ENCODE peak calls at places on chromosome 20, in nine cellular contexts. One of them, this sample, is unnamed.

GRCh38 chr20:37333130-37333847 is 12.7 kb upstream of the SRC start:
- DNase-seq in stomach: no peak
- DNase-seq in heart left ventricle: no peak
- DNase-seq in IMR-90: no peak
- DNase-seq in uterus: no peak
- DNase-seq in CD4-positive, alpha-beta T cell: no peak
- DNase-seq in thoracic aorta: no peak
- DNase-seq in psoas muscle: no peak
- DNase-seq in tibial nerve: no peak
- DNase-seq in this sample: no peak

GRCh38 chr20:44959082-44959895 is 908 bp downstream of the TOMM34 start:
- DNase-seq in stomach: no peak
- DNase-seq in heart left ventricle: no peak
- DNase-seq in IMR-90: peak
- DNase-seq in uterus: no peak
- DNase-seq in CD4-positive, alpha-beta T cell: no peak
- DNase-seq in thoracic aorta: peak
- DNase-seq in psoas muscle: no peak
- DNase-seq in tibial nerve: peak
- DNase-seq in this sample: peak

GRCh38 chr20:17796096-17796563 is 96.4 kb downstream of the BANF2 start:
- DNase-seq in stomach: peak
- DNase-seq in heart left ventricle: peak
- DNase-seq in IMR-90: peak
- DNase-seq in uterus: peak
- DNase-seq in CD4-positive, alpha-beta T cell: no peak
- DNase-seq in thoracic aorta: peak
- DNase-seq in psoas muscle: peak
- DNase-seq in tibial nerve: peak
- DNase-seq in this sample: no peak

GRCh38 chr20:4585104-4585753 is 136.5 kb upstream of the PRND start:
- DNase-seq in stomach: no peak
- DNase-seq in heart left ventricle: no peak
- DNase-seq in IMR-90: peak
- DNase-seq in uterus: no peak
- DNase-seq in CD4-positive, alpha-beta T cell: no peak
- DNase-seq in thoracic aorta: no peak
- DNase-seq in psoas muscle: no peak
- DNase-seq in tibial nerve: no peak
- DNase-seq in this sample: no peak

GRCh38 chr20:42708261-42708660 is 481.4 kb downstream of the PTPRT start:
- DNase-seq in stomach: no peak
- DNase-seq in heart left ventricle: no peak
- DNase-seq in IMR-90: no peak
- DNase-seq in uterus: no peak
- DNase-seq in CD4-positive, alpha-beta T cell: no peak
- DNase-seq in thoracic aorta: no peak
- DNase-seq in psoas muscle: no peak
- DNase-seq in tibial nerve: no peak
- DNase-seq in this sample: no peak

GRCh38 chr20:20561172-20561571 is 151.3 kb downstream of the RALGAPA2 start:
- DNase-seq in stomach: no peak
- DNase-seq in heart left ventricle: no peak
- DNase-seq in IMR-90: no peak
- DNase-seq in uterus: no peak
- DNase-seq in CD4-positive, alpha-beta T cell: no peak
- DNase-seq in thoracic aorta: no peak
- DNase-seq in psoas muscle: no peak
- DNase-seq in tibial nerve: no peak
- DNase-seq in this sample: no peak

GRCh38 chr20:18615020-18615652 is 27.3 kb downstream of the DTD1 start:
- DNase-seq in stomach: no peak
- DNase-seq in heart left ventricle: no peak
- DNase-seq in IMR-90: no peak
- DNase-seq in uterus: no peak
- DNase-seq in CD4-positive, alpha-beta T cell: no peak
- DNase-seq in thoracic aorta: no peak
- DNase-seq in psoas muscle: no peak
- DNase-seq in tibial nerve: no peak
- DNase-seq in this sample: no peak

GRCh38 chr20:45959126-45959525 is 12.9 kb downstream of the ZNF335 start:
- DNase-seq in stomach: no peak
- DNase-seq in heart left ventricle: no peak
- DNase-seq in IMR-90: no peak
- DNase-seq in uterus: no peak
- DNase-seq in CD4-positive, alpha-beta T cell: no peak
- DNase-seq in thoracic aorta: no peak
- DNase-seq in psoas muscle: no peak
- DNase-seq in tibial nerve: no peak
- DNase-seq in this sample: no peak

GRCh38 chr20:63577317-63577894 is 3.4 kb upstream of the HELZ2 start:
- DNase-seq in stomach: peak
- DNase-seq in heart left ventricle: peak
- DNase-seq in IMR-90: no peak
- DNase-seq in uterus: no peak
- DNase-seq in CD4-positive, alpha-beta T cell: no peak
- DNase-seq in thoracic aorta: no peak
- DNase-seq in psoas muscle: no peak
- DNase-seq in tibial nerve: no peak
- DNase-seq in this sample: no peak

GRCh38 chr20:62922451-62922921 is 3.8 kb downstream of the DIDO1 start:
- DNase-seq in stomach: no peak
- DNase-seq in heart left ventricle: no peak
- DNase-seq in IMR-90: no peak
- DNase-seq in uterus: no peak
- DNase-seq in CD4-positive, alpha-beta T cell: peak
- DNase-seq in thoracic aorta: no peak
- DNase-seq in psoas muscle: no peak
- DNase-seq in tibial nerve: no peak
- DNase-seq in this sample: peak

GRCh38 chr20:33677991-33678431 is 3.8 kb upstream of the NECAB3 start:
- DNase-seq in stomach: no peak
- DNase-seq in heart left ventricle: peak
- DNase-seq in IMR-90: no peak
- DNase-seq in uterus: peak
- DNase-seq in CD4-positive, alpha-beta T cell: no peak
- DNase-seq in thoracic aorta: no peak
- DNase-seq in psoas muscle: peak
- DNase-seq in tibial nerve: peak
- DNase-seq in this sample: no peak

GRCh38 chr20:2337142-2337541 is 41.3 kb downstream of the TGM3 start:
- DNase-seq in stomach: no peak
- DNase-seq in heart left ventricle: no peak
- DNase-seq in IMR-90: no peak
- DNase-seq in uterus: no peak
- DNase-seq in CD4-positive, alpha-beta T cell: no peak
- DNase-seq in thoracic aorta: no peak
- DNase-seq in psoas muscle: no peak
- DNase-seq in tibial nerve: peak
- DNase-seq in this sample: no peak

GRCh38 chr20:43415661-43416430 is 41.9 kb upstream of the SRSF6 start:
- DNase-seq in stomach: no peak
- DNase-seq in heart left ventricle: no peak
- DNase-seq in IMR-90: no peak
- DNase-seq in uterus: no peak
- DNase-seq in CD4-positive, alpha-beta T cell: no peak
- DNase-seq in thoracic aorta: no peak
- DNase-seq in psoas muscle: no peak
- DNase-seq in tibial nerve: no peak
- DNase-seq in this sample: no peak

GRCh38 chr20:63857751-63858392 is 3.4 kb upstream of the ABHD16B start:
- DNase-seq in stomach: no peak
- DNase-seq in heart left ventricle: peak
- DNase-seq in IMR-90: no peak
- DNase-seq in uterus: peak
- DNase-seq in CD4-positive, alpha-beta T cell: no peak
- DNase-seq in thoracic aorta: no peak
- DNase-seq in psoas muscle: no peak
- DNase-seq in tibial nerve: no peak
- DNase-seq in this sample: no peak

GRCh38 chr20:18431206-18431605 is 35.6 kb downstream of the DZANK1 start:
- DNase-seq in stomach: no peak
- DNase-seq in heart left ventricle: no peak
- DNase-seq in IMR-90: no peak
- DNase-seq in uterus: no peak
- DNase-seq in CD4-positive, alpha-beta T cell: no peak
- DNase-seq in thoracic aorta: no peak
- DNase-seq in psoas muscle: no peak
- DNase-seq in tibial nerve: no peak
- DNase-seq in this sample: no peak

GRCh38 chr20:8127553-8128255 is 4.4 kb upstream of the PLCB1 start:
- DNase-seq in stomach: no peak
- DNase-seq in heart left ventricle: no peak
- DNase-seq in IMR-90: peak
- DNase-seq in uterus: no peak
- DNase-seq in CD4-positive, alpha-beta T cell: no peak
- DNase-seq in thoracic aorta: no peak
- DNase-seq in psoas muscle: no peak
- DNase-seq in tibial nerve: no peak
- DNase-seq in this sample: no peak

GRCh38 chr20:309306-309840 is 12.0 kb downstream of the ZCCHC3 start:
- DNase-seq in stomach: no peak
- DNase-seq in heart left ventricle: no peak
- DNase-seq in IMR-90: peak
- DNase-seq in uterus: no peak
- DNase-seq in CD4-positive, alpha-beta T cell: no peak
- DNase-seq in thoracic aorta: no peak
- DNase-seq in psoas muscle: no peak
- DNase-seq in tibial nerve: no peak
- DNase-seq in this sample: no peak

GRCh38 chr20:311603-312002 is 13.7 kb upstream of the SOX12 start:
- DNase-seq in stomach: no peak
- DNase-seq in heart left ventricle: no peak
- DNase-seq in IMR-90: no peak
- DNase-seq in uterus: no peak
- DNase-seq in CD4-positive, alpha-beta T cell: no peak
- DNase-seq in thoracic aorta: no peak
- DNase-seq in psoas muscle: no peak
- DNase-seq in tibial nerve: no peak
- DNase-seq in this sample: no peak

GRCh38 chr20:308427-309038 is 11.2 kb downstream of the ZCCHC3 start:
- DNase-seq in stomach: no peak
- DNase-seq in heart left ventricle: no peak
- DNase-seq in IMR-90: no peak
- DNase-seq in uterus: no peak
- DNase-seq in CD4-positive, alpha-beta T cell: no peak
- DNase-seq in thoracic aorta: no peak
- DNase-seq in psoas muscle: no peak
- DNase-seq in tibial nerve: no peak
- DNase-seq in this sample: no peak

GRCh38 chr20:310645-311044 is 13.3 kb downstream of the ZCCHC3 start:
- DNase-seq in stomach: no peak
- DNase-seq in heart left ventricle: no peak
- DNase-seq in IMR-90: no peak
- DNase-seq in uterus: no peak
- DNase-seq in CD4-positive, alpha-beta T cell: no peak
- DNase-seq in thoracic aorta: no peak
- DNase-seq in psoas muscle: no peak
- DNase-seq in tibial nerve: no peak
- DNase-seq in this sample: no peak

GRCh38 chr20:309841-310644 is 12.7 kb downstream of the ZCCHC3 start:
- DNase-seq in stomach: peak
- DNase-seq in heart left ventricle: peak
- DNase-seq in IMR-90: peak
- DNase-seq in uterus: peak
- DNase-seq in CD4-positive, alpha-beta T cell: peak
- DNase-seq in thoracic aorta: peak
- DNase-seq in psoas muscle: peak
- DNase-seq in tibial nerve: peak
- DNase-seq in this sample: peak
- TF ChIP-seq CTCF in stomach: no peak
- TF ChIP-seq CTCF in heart left ventricle: no peak
- TF ChIP-seq CTCF in IMR-90: no peak
- TF ChIP-seq CTCF in uterus: no peak
- TF ChIP-seq CTCF in CD4-positive, alpha-beta T cell: no peak
- TF ChIP-seq CTCF in thoracic aorta: no peak
- TF ChIP-seq CTCF in psoas muscle: no peak
- TF ChIP-seq CTCF in tibial nerve: no peak
- TF ChIP-seq CTCF in this sample: no peak

DNA sequence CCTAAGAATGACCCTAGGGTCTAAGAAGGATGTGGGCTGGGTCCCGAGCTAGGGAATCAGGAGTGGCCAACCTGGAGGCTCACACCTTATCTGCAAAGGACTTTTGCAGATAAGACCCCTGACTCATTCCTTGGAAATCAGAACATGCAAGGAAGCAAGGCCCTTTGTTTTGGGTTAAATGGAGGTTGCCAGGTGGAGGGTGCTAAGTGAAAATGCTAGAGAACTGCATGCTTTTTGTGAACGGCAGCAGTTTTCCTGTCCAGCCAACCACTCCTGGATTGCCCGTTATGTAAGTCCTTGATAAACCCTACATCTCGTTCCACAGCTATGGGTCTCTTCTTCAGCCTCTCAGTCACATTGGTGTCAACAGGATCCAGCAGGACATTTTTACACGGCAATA is 52.1 kb upstream of the CST7 start:
- DNase-seq in stomach: no peak
- DNase-seq in heart left ventricle: no peak
- DNase-seq in IMR-90: no peak
- DNase-seq in uterus: no peak
- DNase-seq in CD4-positive, alpha-beta T cell: no peak
- DNase-seq in thoracic aorta: no peak
- DNase-seq in psoas muscle: no peak
- DNase-seq in tibial nerve: no peak
- DNase-seq in this sample: no peak
- H3K27ac ChIP-seq in stomach: no peak
- H3K27ac ChIP-seq in heart left ventricle: no peak
- H3K27ac ChIP-seq in IMR-90: no peak
- H3K27ac ChIP-seq in uterus: no peak
- H3K27ac ChIP-seq in CD4-positive, alpha-beta T cell: no peak
- H3K27ac ChIP-seq in thoracic aorta: no peak
- H3K27ac ChIP-seq in psoas muscle: no peak
- H3K27ac ChIP-seq in tibial nerve: no peak
- H3K27ac ChIP-seq in this sample: no peak

GRCh38 chr20:6178537-6178936 is 55.7 kb upstream of the FERMT1 start:
- DNase-seq in stomach: no peak
- DNase-seq in heart left ventricle: no peak
- DNase-seq in IMR-90: peak
- DNase-seq in uterus: no peak
- DNase-seq in CD4-positive, alpha-beta T cell: no peak
- DNase-seq in thoracic aorta: no peak
- DNase-seq in psoas muscle: no peak
- DNase-seq in tibial nerve: peak
- DNase-seq in this sample: no peak
- TF ChIP-seq CTCF in stomach: no peak
- TF ChIP-seq CTCF in heart left ventricle: peak
- TF ChIP-seq CTCF in IMR-90: peak
- TF ChIP-seq CTCF in uterus: peak
- TF ChIP-seq CTCF in CD4-positive, alpha-beta T cell: no peak
- TF ChIP-seq CTCF in thoracic aorta: peak
- TF ChIP-seq CTCF in psoas muscle: no peak
- TF ChIP-seq CTCF in tibial nerve: no peak
- TF ChIP-seq CTCF in this sample: peak

DNA sequence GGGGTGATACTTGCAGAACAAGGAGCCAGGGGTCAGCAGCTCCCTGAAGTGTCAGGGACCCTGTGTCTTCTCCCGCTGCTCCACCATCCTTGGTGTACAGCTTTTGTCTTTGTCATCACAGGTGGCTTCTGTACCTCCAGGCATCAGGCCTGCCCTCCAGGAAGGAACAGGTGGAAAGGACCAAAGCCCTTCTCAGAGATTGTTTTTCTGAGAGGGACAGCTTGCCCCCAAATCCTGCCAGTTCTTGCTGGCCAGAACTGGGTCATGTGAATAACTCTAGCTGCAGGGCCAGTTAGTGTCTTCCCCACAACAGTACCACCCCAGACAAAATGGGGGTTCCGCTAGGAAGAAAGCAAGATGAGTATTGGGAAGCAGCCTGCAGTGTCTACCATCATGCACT is 31.4 kb downstream of the SNPH start:
- DNase-seq in stomach: no peak
- DNase-seq in heart left ventricle: no peak
- DNase-seq in IMR-90: no peak
- DNase-seq in uterus: no peak
- DNase-seq in CD4-positive, alpha-beta T cell: no peak
- DNase-seq in thoracic aorta: no peak
- DNase-seq in psoas muscle: no peak
- DNase-seq in tibial nerve: no peak
- DNase-seq in this sample: no peak
- H3K27ac ChIP-seq in stomach: no peak
- H3K27ac ChIP-seq in heart left ventricle: no peak
- H3K27ac ChIP-seq in IMR-90: no peak
- H3K27ac ChIP-seq in uterus: no peak
- H3K27ac ChIP-seq in CD4-positive, alpha-beta T cell: no peak
- H3K27ac ChIP-seq in thoracic aorta: no peak
- H3K27ac ChIP-seq in psoas muscle: no peak
- H3K27ac ChIP-seq in tibial nerve: no peak
- H3K27ac ChIP-seq in this sample: no peak